ENCODE peak calls at places on chromosomes 11 and 22, in four cellular contexts. One of them, this sample, is unnamed.

GRCh38 chr22:29105468-29105867 is 32.6 kb downstream of the KREMEN1 start:
- DNase-seq in HepG2: no peak
- DNase-seq in K562: no peak
- DNase-seq in GM12878: no peak
- DNase-seq in this sample: no peak

GRCh38 chr11:47995318-47995717 is 15.0 kb downstream of the PTPRJ start:
- DNase-seq in HepG2: peak; percentile 74
- DNase-seq in K562: no peak
- DNase-seq in GM12878: no peak
- DNase-seq in this sample: no peak

GRCh38 chr11:70399681-70400112 is 1.4 kb downstream of the CTTN start:
- DNase-seq in HepG2: peak; percentile 78
- DNase-seq in K562: peak; percentile 83
- DNase-seq in GM12878: no peak
- DNase-seq in this sample: peak; percentile 48

GRCh38 chr11:124724854-124725718 is 14.7 kb upstream of the NRGN start:
- DNase-seq in HepG2: peak; percentile 62
- DNase-seq in K562: no peak
- DNase-seq in GM12878: peak; percentile 41
- DNase-seq in this sample: no peak

GRCh38 chr11:128516886-128517285 is 70.5 kb downstream of the ETS1 start:
- DNase-seq in HepG2: no peak
- DNase-seq in K562: no peak
- DNase-seq in GM12878: no peak
- DNase-seq in this sample: no peak

GRCh38 chr11:66267379-66268209 is 845 bp upstream of the RAB1B start:
- DNase-seq in HepG2: peak; percentile 57
- DNase-seq in K562: peak; percentile 92
- DNase-seq in GM12878: peak; percentile 54
- DNase-seq in this sample: peak; percentile 86

GRCh38 chr11:70742553-70743291 is 344.4 kb downstream of the CTTN start:
- DNase-seq in HepG2: no peak
- DNase-seq in K562: peak; percentile 91
- DNase-seq in GM12878: no peak
- DNase-seq in this sample: no peak

GRCh38 chr22:24752091-24752623 is 22.4 kb downstream of the PIWIL3 start:
- DNase-seq in HepG2: no peak
- DNase-seq in K562: peak; percentile 32
- DNase-seq in GM12878: no peak
- DNase-seq in this sample: no peak

GRCh38 chr11:92225563-92226308 is 1.1 kb downstream of the FAT3 start:
- DNase-seq in HepG2: no peak
- DNase-seq in K562: no peak
- DNase-seq in GM12878: no peak
- DNase-seq in this sample: peak; percentile 25

GRCh38 chr11:46207270-46207669 is 70.2 kb upstream of the CREB3L1 start:
- DNase-seq in HepG2: no peak
- DNase-seq in K562: peak; percentile 83
- DNase-seq in GM12878: no peak
- DNase-seq in this sample: no peak

GRCh38 chr11:17988465-17988864 is 24.4 kb downstream of the SERGEF start:
- DNase-seq in HepG2: no peak
- DNase-seq in K562: no peak
- DNase-seq in GM12878: no peak
- DNase-seq in this sample: no peak

GRCh38 chr11:62983536-62984199 is 1.1 kb downstream of the SLC22A6 start:
- DNase-seq in HepG2: no peak
- DNase-seq in K562: no peak
- DNase-seq in GM12878: no peak
- DNase-seq in this sample: no peak

GRCh38 chr22:46501701-46502100 is 35.7 kb downstream of the CELSR1 start:
- DNase-seq in HepG2: no peak
- DNase-seq in K562: no peak
- DNase-seq in GM12878: no peak
- DNase-seq in this sample: no peak

GRCh38 chr11:128399186-128399585 is 188.2 kb downstream of the ETS1 start:
- DNase-seq in HepG2: no peak
- DNase-seq in K562: no peak
- DNase-seq in GM12878: peak; percentile 26
- DNase-seq in this sample: no peak

GRCh38 chr11:88535916-88536547 is 198.5 kb upstream of the CTSC start:
- DNase-seq in HepG2: peak; percentile 5
- DNase-seq in K562: no peak
- DNase-seq in GM12878: no peak
- DNase-seq in this sample: no peak

GRCh38 chr22:50473088-50473487 is 1.7 kb downstream of the SBF1 start:
- DNase-seq in HepG2: peak; percentile 35
- DNase-seq in K562: peak; percentile 46
- DNase-seq in GM12878: no peak
- DNase-seq in this sample: peak; percentile 68

GRCh38 chr22:45584621-45585436 is 82.1 kb downstream of the FBLN1 start:
- DNase-seq in HepG2: no peak
- DNase-seq in K562: no peak
- DNase-seq in GM12878: no peak
- DNase-seq in this sample: no peak

GRCh38 chr11:62830904-62831519 is 839 bp downstream of the STX5 start:
- DNase-seq in HepG2: peak; percentile 57
- DNase-seq in K562: no peak
- DNase-seq in GM12878: no peak
- DNase-seq in this sample: peak; percentile 50

GRCh38 chr22:44718418-44718817 is 16.4 kb downstream of the PRR5 start:
- DNase-seq in HepG2: no peak
- DNase-seq in K562: no peak
- DNase-seq in GM12878: peak; percentile 56
- DNase-seq in this sample: no peak

GRCh38 chr11:126149759-126150236 is 61.7 kb downstream of the RPUSD4 start:
- DNase-seq in HepG2: no peak
- DNase-seq in K562: no peak
- DNase-seq in GM12878: no peak
- DNase-seq in this sample: no peak

GRCh38 chr11:112961146-112961668 is at the start of gene NCAM1:
- DNase-seq in HepG2: peak; percentile 19
- DNase-seq in K562: peak; percentile 10
- DNase-seq in GM12878: no peak
- DNase-seq in this sample: peak; percentile 79

GRCh38 chr11:75450826-75451783 is 18.1 kb upstream of the KLHL35 start:
- DNase-seq in HepG2: no peak
- DNase-seq in K562: peak; percentile 68
- DNase-seq in GM12878: no peak
- DNase-seq in this sample: peak; percentile 57

GRCh38 chr11:819943-820649 is 1.4 kb downstream of the PNPLA2 start:
- DNase-seq in HepG2: peak; percentile 94
- DNase-seq in K562: peak; percentile 91
- DNase-seq in GM12878: no peak
- DNase-seq in this sample: peak; percentile 61

GRCh38 chr11:67265633-67266423 is 445 bp upstream of the GRK2 start:
- DNase-seq in HepG2: peak; percentile 44
- DNase-seq in K562: peak; percentile 84
- DNase-seq in GM12878: no peak
- DNase-seq in this sample: peak; percentile 88

GRCh38 chr11:72930011-72930410 is 115.8 kb downstream of the ATG16L2 start:
- DNase-seq in HepG2: no peak
- DNase-seq in K562: no peak
- DNase-seq in GM12878: no peak
- DNase-seq in this sample: peak; percentile 60

GRCh38 chr11:46159694-46160093 is 38.4 kb upstream of the PHF21A start:
- DNase-seq in HepG2: no peak
- DNase-seq in K562: peak; percentile 31
- DNase-seq in GM12878: no peak
- DNase-seq in this sample: no peak

GRCh38 chr11:14742849-14743248 is 99.2 kb downstream of the PDE3B start:
- DNase-seq in HepG2: no peak
- DNase-seq in K562: no peak
- DNase-seq in GM12878: no peak
- DNase-seq in this sample: no peak

GRCh38 chr22:30830907-30831306 is 136.2 kb downstream of the OSBP2 start:
- DNase-seq in HepG2: no peak
- DNase-seq in K562: no peak
- DNase-seq in GM12878: no peak
- DNase-seq in this sample: peak; percentile 4

GRCh38 chr22:42075277-42075676 is 1.2 kb downstream of the PHETA2 start:
- DNase-seq in HepG2: no peak
- DNase-seq in K562: no peak
- DNase-seq in GM12878: no peak
- DNase-seq in this sample: no peak

GRCh38 chr11:75656044-75656726 is 12.7 kb downstream of the MAP6 start:
- DNase-seq in HepG2: peak; percentile 31
- DNase-seq in K562: no peak
- DNase-seq in GM12878: no peak
- DNase-seq in this sample: no peak

GRCh38 chr11:124807660-124808270 is 7.6 kb upstream of the MSANTD2 start:
- DNase-seq in HepG2: no peak
- DNase-seq in K562: peak; percentile 15
- DNase-seq in GM12878: no peak
- DNase-seq in this sample: no peak

GRCh38 chr11:33187851-33188722 is 26.8 kb upstream of the CSTF3 start:
- DNase-seq in HepG2: no peak
- DNase-seq in K562: no peak
- DNase-seq in GM12878: no peak
- DNase-seq in this sample: no peak

GRCh38 chr22:44330727-44331660 is 18.2 kb upstream of the SHISAL1 start:
- DNase-seq in HepG2: no peak
- DNase-seq in K562: no peak
- DNase-seq in GM12878: no peak
- DNase-seq in this sample: peak; percentile 26

GRCh38 chr11:2558402-2558801 is 113.6 kb downstream of the KCNQ1 start:
- DNase-seq in HepG2: no peak
- DNase-seq in K562: no peak
- DNase-seq in GM12878: no peak
- DNase-seq in this sample: no peak

GRCh38 chr11:129694966-129695365 is 120.7 kb upstream of the TMEM45B start:
- DNase-seq in HepG2: no peak
- DNase-seq in K562: no peak
- DNase-seq in GM12878: no peak
- DNase-seq in this sample: no peak

GRCh38 chr11:62707277-62707771 is at the start of the genes BSCL2 and GNG3:
- DNase-seq in HepG2: no peak
- DNase-seq in K562: peak; percentile 73
- DNase-seq in GM12878: no peak
- DNase-seq in this sample: no peak

GRCh38 chr11:33769542-33769941 is 4.8 kb downstream of the FBXO3 start:
- DNase-seq in HepG2: no peak
- DNase-seq in K562: no peak
- DNase-seq in GM12878: no peak
- DNase-seq in this sample: no peak

GRCh38 chr11:65212226-65212801 is 30.6 kb downstream of the CAPN1 start:
- DNase-seq in HepG2: no peak
- DNase-seq in K562: peak; percentile 61
- DNase-seq in GM12878: no peak
- DNase-seq in this sample: no peak

GRCh38 chr11:65215441-65216076 is 33.8 kb downstream of the CAPN1 start:
- DNase-seq in HepG2: no peak
- DNase-seq in K562: peak; percentile 24
- DNase-seq in GM12878: no peak
- DNase-seq in this sample: no peak

GRCh38 chr11:65211293-65212105 is 29.8 kb downstream of the CAPN1 start:
- DNase-seq in HepG2: no peak
- DNase-seq in K562: no peak
- DNase-seq in GM12878: no peak
- DNase-seq in this sample: no peak

GRCh38 chr11:65214212-65214845 is 32.6 kb downstream of the CAPN1 start:
- DNase-seq in HepG2: no peak
- DNase-seq in K562: no peak
- DNase-seq in GM12878: no peak
- DNase-seq in this sample: no peak

GRCh38 chr11:65213322-65214211 is 31.8 kb downstream of the CAPN1 start:
- DNase-seq in HepG2: no peak
- DNase-seq in K562: peak; percentile 37
- DNase-seq in GM12878: no peak
- DNase-seq in this sample: no peak
- TF ChIP-seq TARDBP in HepG2: no peak
- TF ChIP-seq TARDBP in K562: no peak
- TF ChIP-seq TARDBP in GM12878: no peak
- TF ChIP-seq TARDBP in this sample: no peak

GRCh38 chr11:19743622-19744021 is 31.0 kb downstream of the NAV2 start:
- DNase-seq in HepG2: no peak
- DNase-seq in K562: no peak
- DNase-seq in GM12878: no peak
- DNase-seq in this sample: no peak

GRCh38 chr11:19746081-19746480 is 33.4 kb downstream of the NAV2 start:
- DNase-seq in HepG2: no peak
- DNase-seq in K562: no peak
- DNase-seq in GM12878: no peak
- DNase-seq in this sample: no peak

GRCh38 chr11:19740586-19740985 is 27.9 kb downstream of the NAV2 start:
- DNase-seq in HepG2: no peak
- DNase-seq in K562: no peak
- DNase-seq in GM12878: no peak
- DNase-seq in this sample: no peak

GRCh38 chr11:19742595-19743292 is 30.1 kb downstream of the NAV2 start:
- DNase-seq in HepG2: peak; percentile 52
- DNase-seq in K562: peak; percentile 71
- DNase-seq in GM12878: no peak
- DNase-seq in this sample: peak; percentile 71

DNA sequence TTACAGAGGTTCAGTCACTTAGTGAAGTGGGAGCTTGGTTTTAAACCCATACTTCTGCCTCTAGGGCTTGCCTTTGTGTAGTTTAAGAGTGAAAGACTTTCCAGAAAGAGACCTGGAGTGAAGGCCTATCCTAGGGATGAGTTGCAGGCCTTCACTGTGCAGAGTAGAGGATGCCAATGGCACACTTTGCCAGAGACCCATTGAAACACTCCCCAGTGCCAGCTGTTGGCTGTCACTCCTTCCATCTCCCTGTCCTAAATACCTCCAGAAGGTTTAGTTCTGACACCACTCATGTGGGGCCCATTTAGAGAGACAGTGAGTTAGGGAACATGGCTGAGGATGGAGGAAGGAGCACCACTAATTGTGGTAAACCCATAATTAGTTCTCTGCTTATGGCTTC is 31.5 kb downstream of the NAV2 start:
- DNase-seq in HepG2: no peak
- DNase-seq in K562: no peak
- DNase-seq in GM12878: no peak
- DNase-seq in this sample: no peak
- TF ChIP-seq TARDBP in HepG2: no peak
- TF ChIP-seq TARDBP in K562: no peak
- TF ChIP-seq TARDBP in GM12878: no peak
- TF ChIP-seq TARDBP in this sample: no peak

DNA sequence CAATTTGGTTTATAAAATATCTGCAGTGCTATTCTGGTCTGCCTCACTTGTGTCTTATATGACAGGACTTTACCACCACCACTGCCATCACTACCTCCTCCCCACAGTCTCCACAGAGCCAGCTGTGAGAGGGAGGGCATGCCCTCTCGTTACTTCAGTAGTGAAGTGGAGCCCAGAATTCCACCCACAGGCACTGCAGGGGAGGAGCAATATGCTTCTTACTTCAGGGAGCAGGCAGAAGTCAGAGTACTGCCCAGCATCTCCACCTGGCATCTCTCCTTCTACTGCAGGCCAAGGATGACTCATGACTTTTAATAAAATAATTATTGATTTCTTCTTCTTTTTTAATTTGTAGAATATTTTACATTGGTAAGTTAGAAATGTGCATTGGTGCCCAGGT is 255.5 kb downstream of the DYNC2H1 start:
- DNase-seq in HepG2: no peak
- DNase-seq in K562: no peak
- DNase-seq in GM12878: no peak
- DNase-seq in this sample: no peak
- TF ChIP-seq TARDBP in HepG2: no peak
- TF ChIP-seq TARDBP in K562: no peak
- TF ChIP-seq TARDBP in GM12878: no peak
- TF ChIP-seq TARDBP in this sample: no peak

GRCh38 chr11:57335343-57336110 is at the start of gene SSRP1:
- DNase-seq in HepG2: peak; percentile 79
- DNase-seq in K562: peak; percentile 94
- DNase-seq in GM12878: peak; percentile 47
- DNase-seq in this sample: peak; percentile 89
- TF ChIP-seq TARDBP in HepG2: peak; percentile 47
- TF ChIP-seq TARDBP in K562: no peak
- TF ChIP-seq TARDBP in GM12878: peak; percentile 60
- TF ChIP-seq TARDBP in this sample: no peak

This sample was measured in HEK293T.